ENCODE peak calls at places on chromosomes 6 and 20, in four cellular contexts. W is nucleus accumbens, M is KBM-7, F is RWPE1. R is an unnamed sample.

GRCh38 chr6:149065658-149066556 is 251.6 kb upstream of the TAB2 start:
- DNase-seq in W (no peak), F (no peak), M (peak; percentile 93), R (peak; percentile 53)

GRCh38 chr6:118872726-118873125 is 21.2 kb upstream of the ASF1A start:
- DNase-seq in F (no peak), M (no peak), W (no peak), R (no peak)

GRCh38 chr20:62555642-62556420 is 80.0 kb upstream of the GATA5 start:
- DNase-seq in M (no peak), F (no peak), W (no peak), R (no peak)

GRCh38 chr20:33668087-33668790 is 1.5 kb downstream of the ACTL10 start:
- DNase-seq in F (peak; percentile 97), M (no peak), W (no peak), R (peak; percentile 76)

GRCh38 chr20:40370800-40371199 is 318.2 kb downstream of the MAFB start:
- DNase-seq in W (no peak), F (no peak), M (no peak), R (no peak)

GRCh38 chr6:37779111-37779800 is 40.3 kb upstream of the ZFAND3 start:
- DNase-seq in M (no peak), W (no peak), F (no peak), R (no peak)

GRCh38 chr6:152271681-152272464 is 365.3 kb downstream of the SYNE1 start:
- DNase-seq in M (peak; percentile 32), F (peak; percentile 51), W (no peak), R (no peak)

GRCh38 chr6:90216081-90216977 is 80.3 kb downstream of the BACH2 start:
- DNase-seq in W (no peak), F (no peak), M (no peak), R (no peak)

GRCh38 chr20:61976275-61976649 is 89.4 kb downstream of the TAF4 start:
- DNase-seq in W (no peak), F (no peak), M (no peak), R (no peak)

GRCh38 chr6:125507987-125508655 is 206.4 kb upstream of the HDDC2 start:
- DNase-seq in F (no peak), M (no peak), W (no peak), R (no peak)

GRCh38 chr20:34042286-34042685 is 48.6 kb downstream of the RALY start:
- DNase-seq in W (no peak), M (no peak), F (no peak), R (no peak)

GRCh38 chr20:51258582-51259175 is 235.8 kb upstream of the KCNG1 start:
- DNase-seq in F (peak; percentile 99), M (no peak), W (no peak), R (no peak)

GRCh38 chr6:7238900-7239589 is 74.0 kb downstream of the SSR1 start:
- DNase-seq in M (peak; percentile 80), F (peak; percentile 48), W (peak; percentile 6), R (peak; percentile 74)

GRCh38 chr6:99520855-99521556 is 5.8 kb upstream of the USP45 start:
- DNase-seq in F (peak; percentile 80), W (peak; percentile 56), M (peak; percentile 92), R (peak; percentile 85)

GRCh38 chr6:138275976-138276375 is 57.7 kb upstream of the PBOV1 start:
- DNase-seq in M (no peak), W (no peak), F (no peak), R (no peak)

GRCh38 chr6:168133186-168133585 is 54.2 kb upstream of the FRMD1 start:
- DNase-seq in M (no peak), F (no peak), W (no peak), R (peak; percentile 79)

GRCh38 chr6:107304421-107305025 is 154.8 kb downstream of the PDSS2 start:
- DNase-seq in F (peak; percentile 69), M (no peak), W (no peak), R (no peak)

GRCh38 chr6:64013061-64013410 is 377.4 kb downstream of the PHF3 start:
- DNase-seq in M (no peak), F (no peak), W (no peak), R (no peak)

GRCh38 chr6:32152414-32153251 is 894 bp upstream of the PRRT1 start:
- DNase-seq in W (no peak), M (no peak), F (no peak), R (peak; percentile 39)

GRCh38 chr6:98929498-98930060 is 18.2 kb downstream of the FBXL4 start:
- DNase-seq in F (no peak), W (no peak), M (no peak), R (no peak)

GRCh38 chr6:139597781-139598368 is 223.4 kb upstream of the CITED2 start:
- DNase-seq in W (peak; percentile 1), M (no peak), F (peak; percentile 45), R (peak; percentile 47)

GRCh38 chr6:21754891-21755290 is 161.3 kb downstream of the SOX4 start:
- DNase-seq in W (no peak), F (peak; percentile 86), M (no peak), R (no peak)

GRCh38 chr20:4038047-4038459 is 22.7 kb upstream of the RNF24 start:
- DNase-seq in F (peak; percentile 43), M (peak; percentile 100), W (no peak), R (peak; percentile 44)

GRCh38 chr6:108737594-108738546 is 110.4 kb upstream of the ARMC2 start:
- DNase-seq in F (peak; percentile 79), M (no peak), W (no peak), R (no peak)

GRCh38 chr6:105794263-105794662 is 291.9 kb upstream of the PRDM1 start:
- DNase-seq in F (no peak), M (no peak), W (no peak), R (no peak)

GRCh38 chr6:35238843-35239289 is 20.7 kb upstream of the ZNF76 start:
- DNase-seq in M (peak; percentile 18), F (no peak), W (no peak), R (no peak)

GRCh38 chr6:2744206-2744771 is 6.4 kb downstream of the MYLK4 start:
- DNase-seq in F (peak; percentile 23), W (no peak), M (peak; percentile 35), R (no peak)

GRCh38 chr6:44100088-44100550 is 27.1 kb downstream of the MRPL14 start:
- DNase-seq in M (peak; percentile 28), F (no peak), W (no peak), R (no peak)

GRCh38 chr6:17714879-17715860 is 8.4 kb upstream of the NUP153 start:
- DNase-seq in F (peak; percentile 88), W (no peak), M (peak; percentile 61), R (no peak)

GRCh38 chr6:50467931-50468330 is 245.4 kb upstream of the TFAP2D start:
- DNase-seq in F (no peak), M (no peak), W (no peak), R (no peak)

GRCh38 chr20:52004720-52005119 is 186.9 kb downstream of the ZFP64 start:
- DNase-seq in F (no peak), M (peak; percentile 6), W (no peak), R (no peak)

GRCh38 chr6:144064831-144065668 is 30.3 kb downstream of the SF3B5 start:
- DNase-seq in M (no peak), F (no peak), W (no peak), R (no peak)

GRCh38 chr6:143581835-143582480 is 70.4 kb upstream of the FUCA2 start:
- DNase-seq in M (no peak), W (no peak), F (peak; percentile 33), R (no peak)

GRCh38 chr6:44054635-44055559 is 72.4 kb downstream of the MRPL14 start:
- DNase-seq in M (no peak), W (no peak), F (no peak), R (no peak)

GRCh38 chr6:122381494-122382083 is 17.9 kb upstream of the HSF2 start:
- DNase-seq in W (peak; percentile 9), M (peak; percentile 64), F (peak; percentile 57), R (peak; percentile 70)

GRCh38 chr20:39800548-39800947 is 838.4 kb downstream of the DHX35 start:
- DNase-seq in W (no peak), M (no peak), F (peak; percentile 48), R (no peak)

GRCh38 chr6:149443411-149444181 is 41.2 kb downstream of the ZC3H12D start:
- DNase-seq in F (no peak), W (no peak), M (no peak), R (peak; percentile 31)

GRCh38 chr6:41505084-41506049 is 40.8 kb upstream of the FOXP4 start:
- DNase-seq in W (no peak), F (peak; percentile 15), M (peak; percentile 49), R (peak; percentile 36)

GRCh38 chr6:35208419-35208818 is 5.3 kb upstream of the SCUBE3 start:
- DNase-seq in F (no peak), M (peak; percentile 25), W (no peak), R (no peak)

R was measured in head of caudate nucleus.